ENCODE peak calls at places on chromosomes 5 and 9, in six cellular contexts. X, I, W, K, Z and B are unnamed samples.

GRCh38 chr9:89687216-89687615 is 82.4 kb downstream of the GADD45G start:
- DNase-seq in X (no peak), I (no peak), W (peak; percentile 49), K (no peak), Z (no peak), B (no peak)

GRCh38 chr5:127564002-127564769 is 46.7 kb downstream of the PRRC1 start:
- DNase-seq in X (peak; percentile 51), I (peak; percentile 86), W (peak; percentile 60), K (peak; percentile 53), Z (peak; percentile 64), B (peak; percentile 79)

GRCh38 chr9:86434039-86434726 is 80.0 kb upstream of the TUT7 start:
- DNase-seq in X (peak; percentile 43), I (peak; percentile 76), W (peak; percentile 13), K (peak; percentile 79), Z (peak; percentile 84), B (peak; percentile 46)

GRCh38 chr9:17005085-17005484 is 129.8 kb upstream of the CNTLN start:
- DNase-seq in X (no peak), I (no peak), W (peak; percentile 21), K (peak; percentile 81), Z (peak; percentile 85), B (no peak)

GRCh38 chr5:19733612-19734495 is 254.1 kb downstream of the CDH18 start:
- DNase-seq in X (no peak), I (no peak), W (no peak), K (no peak), Z (no peak), B (no peak)

GRCh38 chr9:127252405-127253093 is 12.0 kb upstream of the GARNL3 start:
- DNase-seq in X (no peak), I (no peak), W (no peak), K (peak; percentile 23), Z (no peak), B (no peak)

GRCh38 chr5:132422720-132423442 is 53.4 kb downstream of the SLC22A5 start:
- DNase-seq in X (no peak), I (peak; percentile 49), W (no peak), K (peak; percentile 56), Z (peak; percentile 83), B (peak; percentile 85)

GRCh38 chr9:113993838-113994540 is 84.1 kb downstream of the AMBP start:
- DNase-seq in X (no peak), I (no peak), W (peak; percentile 96), K (peak; percentile 67), Z (no peak), B (no peak)

GRCh38 chr9:111825468-111826145 is 30.9 kb upstream of the SHOC1 start:
- DNase-seq in X (no peak), I (no peak), W (no peak), K (peak; percentile 50), Z (peak; percentile 20), B (no peak)

GRCh38 chr5:100446879-100447278 is 88.3 kb upstream of the FAM174A start:
- DNase-seq in X (no peak), I (no peak), W (no peak), K (no peak), Z (no peak), B (no peak)

GRCh38 chr5:170636206-170636605 is 132.4 kb downstream of the KCNIP1 start:
- DNase-seq in X (no peak), I (no peak), W (no peak), K (no peak), Z (no peak), B (no peak)

GRCh38 chr5:167143726-167144125 is 1147.7 kb upstream of the WWC1 start:
- DNase-seq in X (no peak), I (no peak), W (no peak), K (no peak), Z (no peak), B (no peak)

GRCh38 chr5:176588297-176588696 is 21.7 kb downstream of the GPRIN1 start:
- DNase-seq in X (no peak), I (no peak), W (no peak), K (no peak), Z (no peak), B (no peak)

GRCh38 chr9:123318192-123318591 is 37.8 kb upstream of the CRB2 start:
- DNase-seq in X (no peak), I (no peak), W (no peak), K (no peak), Z (no peak), B (peak; percentile 92)

GRCh38 chr5:136004436-136004835 is 24.4 kb upstream of the TGFBI start:
- DNase-seq in X (no peak), I (no peak), W (no peak), K (peak; percentile 97), Z (peak; percentile 94), B (no peak)

GRCh38 chr9:27638716-27639115 is 65.4 kb upstream of the C9orf72 start:
- DNase-seq in X (no peak), I (no peak), W (no peak), K (no peak), Z (no peak), B (no peak)

GRCh38 chr5:58477760-58478159 is 13.5 kb upstream of the GAPT start:
- DNase-seq in X (no peak), I (peak; percentile 60), W (no peak), K (no peak), Z (peak; percentile 17), B (no peak)
- H3K4me3 ChIP-seq in X (no peak overlapping the region), I (no peak overlapping the region), W (no peak overlapping the region), K (no peak overlapping the region), Z (no peak overlapping the region), B (no peak overlapping the region)

GRCh38 chr5:38164776-38165399 is 93.5 kb upstream of the EGFLAM start:
- DNase-seq in X (no peak), I (no peak), W (no peak), K (no peak), Z (no peak), B (no peak)

GRCh38 chr5:38163636-38164237 is 94.6 kb upstream of the EGFLAM start:
- DNase-seq in X (no peak), I (no peak), W (no peak), K (no peak), Z (no peak), B (no peak)

GRCh38 chr5:38166832-38167231 is 91.5 kb upstream of the EGFLAM start:
- DNase-seq in X (no peak), I (no peak), W (no peak), K (no peak), Z (no peak), B (no peak)

GRCh38 chr5:38165435-38165834 is 92.9 kb upstream of the EGFLAM start:
- DNase-seq in X (no peak), I (no peak), W (no peak), K (no peak), Z (no peak), B (no peak)

GRCh38 chr5:38162625-38163024 is 95.7 kb upstream of the EGFLAM start:
- DNase-seq in X (no peak), I (no peak), W (no peak), K (peak; percentile 8), Z (no peak), B (no peak)
- H3K4me3 ChIP-seq in X (no peak overlapping the region), I (no peak overlapping the region), W (no peak overlapping the region), K (no peak overlapping the region), Z (no peak overlapping the region), B (no peak overlapping the region)

DNA sequence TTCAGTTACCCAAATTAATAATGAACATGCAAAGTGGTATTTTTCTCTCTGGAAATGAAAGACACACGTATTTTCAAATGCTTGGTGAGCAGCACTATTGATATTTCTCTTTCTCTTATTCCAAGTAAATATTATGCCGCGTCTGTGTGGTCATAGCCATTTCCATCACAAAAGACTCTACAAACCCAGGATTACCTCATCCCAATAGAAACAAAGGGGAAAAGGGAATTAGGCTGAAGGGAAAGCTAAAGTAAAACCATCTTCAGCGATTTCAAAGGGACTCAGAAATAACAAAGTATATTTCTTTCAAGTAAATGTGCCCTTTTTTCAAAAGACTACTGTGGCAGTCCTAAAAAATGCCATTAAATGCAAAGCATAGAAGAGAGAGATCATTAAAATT is 62.0 kb upstream of the FST start:
- DNase-seq in X (peak; percentile 39), I (no peak), W (no peak), K (peak; percentile 61), Z (no peak), B (no peak)
- H3K4me3 ChIP-seq in X (no peak overlapping the region), I (no peak overlapping the region), W (no peak overlapping the region), K (no peak overlapping the region), Z (no peak overlapping the region), B (no peak overlapping the region)

GRCh38 chr5:54985301-54986268 is at the start of gene ESM1:
- DNase-seq in X (no peak), I (no peak), W (no peak), K (peak; percentile 87), Z (peak; percentile 29), B (no peak)
- H3K4me3 ChIP-seq in X (no peak within 1 kb of the TSS), I (no peak within 1 kb of the TSS), W (no peak within 1 kb of the TSS), K (peak within 1 kb of the TSS; percentile 5), Z (peak within 1 kb of the TSS; percentile 8), B (no peak within 1 kb of the TSS)

GRCh38 chr5:59586811-59587340 is 306.6 kb downstream of the PDE4D start:
- DNase-seq in X (no peak), I (no peak), W (no peak), K (no peak), Z (no peak), B (no peak)

GRCh38 chr5:59583151-59583809 is 310.2 kb downstream of the PDE4D start:
- DNase-seq in X (no peak), I (no peak), W (no peak), K (no peak), Z (peak; percentile 18), B (no peak)

GRCh38 chr5:59584858-59585846 is 308.4 kb downstream of the PDE4D start:
- DNase-seq in X (no peak), I (no peak), W (no peak), K (no peak), Z (no peak), B (no peak)

GRCh38 chr5:59582746-59583145 is 310.8 kb downstream of the PDE4D start:
- DNase-seq in X (no peak), I (no peak), W (no peak), K (no peak), Z (no peak), B (no peak)

GRCh38 chr5:59583810-59584562 is 309.5 kb downstream of the PDE4D start:
- DNase-seq in X (no peak), I (no peak), W (no peak), K (no peak), Z (peak; percentile 14), B (no peak)
- H3K4me3 ChIP-seq in X (no peak overlapping the region), I (no peak overlapping the region), W (no peak overlapping the region), K (no peak overlapping the region), Z (no peak overlapping the region), B (no peak overlapping the region)

DNA sequence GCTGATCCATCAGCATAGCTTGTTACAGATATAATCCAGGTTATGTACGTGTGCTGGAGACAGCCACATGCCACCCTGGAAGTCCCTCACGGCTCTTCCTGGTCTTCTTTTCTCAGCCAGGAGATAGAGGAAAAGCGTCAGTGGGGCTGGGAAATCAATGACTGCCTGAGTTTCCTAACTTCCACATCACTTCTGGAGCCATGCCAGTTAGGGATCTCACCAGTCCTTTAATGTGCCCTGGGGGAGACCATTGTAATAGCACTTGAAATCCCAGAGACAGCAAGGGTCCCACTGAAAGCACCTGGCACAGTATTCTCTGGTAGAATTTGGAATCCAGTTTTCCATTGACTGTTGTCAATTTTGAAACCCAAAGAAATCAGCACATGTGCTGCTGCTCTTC is 29.2 kb downstream of the ANXA2R start:
- DNase-seq in X (no peak), I (no peak), W (no peak), K (no peak), Z (no peak), B (no peak)
- H3K4me3 ChIP-seq in X (no peak overlapping the region), I (no peak overlapping the region), W (no peak overlapping the region), K (no peak overlapping the region), Z (no peak overlapping the region), B (peak overlapping the region; percentile 87)

GRCh38 chr5:146337264-146337904 is 1.3 kb upstream of the POU4F3 start:
- DNase-seq in X (no peak), I (no peak), W (no peak), K (no peak), Z (no peak), B (no peak)
- H3K4me3 ChIP-seq in X (no peak overlapping the region), I (no peak overlapping the region), W (no peak overlapping the region), K (no peak overlapping the region), Z (no peak overlapping the region), B (no peak overlapping the region)

GRCh38 chr5:16885635-16886365 is 50.3 kb downstream of the MYO10 start:
- DNase-seq in X (no peak), I (no peak), W (no peak), K (no peak), Z (no peak), B (no peak)
- H3K4me3 ChIP-seq in X (no peak overlapping the region), I (no peak overlapping the region), W (no peak overlapping the region), K (no peak overlapping the region), Z (no peak overlapping the region), B (no peak overlapping the region)